ENCODE peak calls at places on chromosomes 1 and 21, in four cellular contexts. G, C, U and K are unnamed samples.

GRCh38 chr1:10064416-10065343 is 31.9 kb downstream of the UBE4B start:
- DNase-seq in G (no peak), C (no peak), U (no peak), K (no peak)

GRCh38 chr1:20992327-20993056 is 184.2 kb downstream of the EIF4G3 start:
- DNase-seq in G (no peak), C (no peak), U (no peak), K (no peak)

GRCh38 chr1:183043872-183044859 is 20.9 kb downstream of the LAMC1 start:
- DNase-seq in C (no peak), U (no peak), G (no peak), K (no peak)

GRCh38 chr1:207407655-207408256 is 46.4 kb upstream of the CR2 start:
- DNase-seq in C (no peak), U (no peak), G (no peak), K (no peak)

GRCh38 chr1:42142894-42143675 is 10.1 kb upstream of the GUCA2B start:
- DNase-seq in U (no peak), C (no peak), G (no peak), K (no peak)

GRCh38 chr1:234601217-234602017 is 8.6 kb downstream of the IRF2BP2 start:
- DNase-seq in U (no peak), G (no peak), C (no peak), K (no peak)

GRCh38 chr1:110153407-110153950 is 3.2 kb downstream of the SLC6A17 start:
- DNase-seq in U (no peak), G (no peak), C (no peak), K (no peak)

GRCh38 chr1:235073968-235074334 is 54.7 kb downstream of the TOMM20 start:
- DNase-seq in U (no peak), C (no peak), G (no peak), K (peak)

GRCh38 chr1:28392027-28392652 is 22.6 kb downstream of the PHACTR4 start:
- DNase-seq in C (peak), G (no peak), U (no peak), K (no peak)

DNA sequence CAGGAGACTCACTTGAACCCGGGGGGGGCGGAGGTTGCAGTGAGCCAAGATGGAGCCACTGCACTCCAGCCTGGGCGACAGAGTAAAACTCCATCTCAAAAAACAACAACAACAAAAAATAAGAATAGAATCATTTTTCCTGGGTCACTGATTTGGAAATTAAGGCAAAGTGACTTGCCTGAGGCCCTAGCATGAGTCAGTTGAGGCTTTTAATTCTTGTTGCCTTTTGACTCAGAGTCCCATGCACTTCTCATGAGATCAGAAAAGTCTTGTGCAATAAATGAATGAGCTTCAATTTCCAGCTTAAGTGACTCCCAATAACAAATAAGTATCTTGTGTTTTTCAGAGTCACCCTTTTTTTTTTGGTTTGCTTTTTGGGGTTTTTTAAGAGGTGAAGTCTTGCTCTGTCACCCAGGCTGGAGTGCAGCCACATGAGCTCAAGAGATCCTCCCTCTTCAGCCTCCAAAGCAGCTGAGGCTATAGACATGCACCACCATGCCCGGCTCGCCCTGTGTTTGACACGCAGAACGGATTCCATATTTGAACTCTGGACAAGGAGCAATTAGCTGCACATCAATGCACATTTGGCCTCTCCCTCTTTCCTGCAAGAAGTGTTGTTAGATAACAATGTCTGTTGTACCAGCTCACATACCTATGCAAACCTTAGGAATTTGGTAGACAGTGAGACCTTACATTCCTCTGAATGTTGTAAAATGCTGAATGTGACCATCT is 3.3 kb upstream of the PLEKHM2 start:
- DNase-seq in U (no peak), G (no peak), C (no peak), K (no peak)
- H3K27ac ChIP-seq in U (peak), G (peak), C (peak), K (no peak)

DNA sequence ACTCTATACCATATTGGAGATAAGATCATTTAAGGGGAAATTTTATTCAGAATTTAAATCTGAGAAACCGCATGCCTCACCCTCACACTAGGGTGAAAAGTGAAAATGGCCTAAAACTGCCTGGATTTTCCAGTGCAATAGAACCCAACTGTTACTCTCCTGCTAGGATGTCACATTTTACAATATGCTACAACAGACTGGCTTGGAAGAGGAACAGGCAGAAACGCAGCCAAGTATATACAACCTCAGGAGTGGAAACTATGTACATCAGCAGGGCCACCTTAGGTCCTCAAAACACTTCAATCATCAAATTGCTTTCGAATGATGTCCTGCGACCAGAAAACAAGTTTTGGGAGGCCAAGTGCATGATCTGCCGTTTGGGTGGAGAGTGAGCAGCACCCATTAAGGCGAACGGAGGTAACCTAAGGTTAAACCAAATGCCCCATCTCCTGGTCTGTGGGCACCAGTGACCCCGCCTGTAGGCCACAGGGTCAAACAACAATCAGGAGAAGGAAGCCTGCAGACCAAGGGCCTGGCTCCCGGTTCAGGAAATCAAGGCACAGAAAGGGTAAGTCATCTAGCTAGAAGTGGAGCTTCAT is 4.9 kb downstream of the RCAN1 start:
- DNase-seq in U (no peak), C (no peak), G (no peak), K (no peak)
- H3K27ac ChIP-seq in U (no peak), C (no peak), G (no peak), K (no peak)

DNA sequence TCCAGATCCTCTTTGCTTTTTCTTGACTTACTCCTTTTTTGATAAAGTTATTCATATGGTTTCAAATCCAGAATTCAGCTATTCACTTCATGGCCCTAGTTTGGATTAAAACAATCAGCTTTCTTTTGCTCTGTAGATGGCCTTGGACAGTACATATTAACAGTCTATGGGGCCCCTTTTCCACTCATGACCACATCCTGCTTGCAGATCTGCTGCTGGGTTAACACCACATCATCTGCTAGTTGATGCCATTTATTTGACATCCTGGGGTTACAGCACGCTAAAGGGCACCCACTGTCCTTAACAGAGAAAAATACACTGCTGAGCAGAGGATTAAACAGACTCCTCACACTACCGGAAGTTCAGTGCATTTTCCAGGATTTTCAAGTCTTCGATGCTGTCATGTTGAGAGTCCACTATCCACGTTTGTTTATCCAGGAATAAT is 941 bp upstream of the IFI16 start:
- DNase-seq in U (no peak), G (no peak), C (no peak), K (no peak)
- H3K27ac ChIP-seq in U (peak), G (peak), C (peak), K (peak)

GRCh38 chr1:70487471-70487840 is 76.4 kb downstream of the CTH start:
- DNase-seq in G (no peak), C (no peak), U (no peak), K (no peak)
- H3K27ac ChIP-seq in G (no peak), C (no peak), U (no peak), K (no peak)

GRCh38 chr1:169707917-169708604 is 3.4 kb downstream of the SELL start:
- DNase-seq in C (no peak), U (no peak), G (no peak), K (no peak)
- H3K27ac ChIP-seq in C (no peak), U (no peak), G (no peak), K (no peak)

DNA sequence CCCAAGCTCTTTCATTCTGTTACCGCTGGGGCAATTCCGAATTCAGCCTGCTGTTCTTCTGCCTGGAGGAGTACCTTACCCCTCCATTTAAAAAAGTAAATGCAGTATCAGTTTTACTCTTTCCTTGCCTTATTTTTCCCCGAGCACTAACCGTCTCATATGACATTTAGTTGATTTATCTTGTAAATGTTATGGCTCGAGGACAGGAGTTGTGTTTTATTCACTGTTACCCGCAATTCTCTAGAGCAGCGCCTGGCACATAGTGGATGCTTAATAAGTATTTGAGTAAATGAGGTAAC is 425 bp upstream of the TADA1 start:
- DNase-seq in C (no peak), U (no peak), G (no peak), K (no peak)
- H3K27ac ChIP-seq in C (no peak), U (peak), G (peak), K (no peak)

DNA sequence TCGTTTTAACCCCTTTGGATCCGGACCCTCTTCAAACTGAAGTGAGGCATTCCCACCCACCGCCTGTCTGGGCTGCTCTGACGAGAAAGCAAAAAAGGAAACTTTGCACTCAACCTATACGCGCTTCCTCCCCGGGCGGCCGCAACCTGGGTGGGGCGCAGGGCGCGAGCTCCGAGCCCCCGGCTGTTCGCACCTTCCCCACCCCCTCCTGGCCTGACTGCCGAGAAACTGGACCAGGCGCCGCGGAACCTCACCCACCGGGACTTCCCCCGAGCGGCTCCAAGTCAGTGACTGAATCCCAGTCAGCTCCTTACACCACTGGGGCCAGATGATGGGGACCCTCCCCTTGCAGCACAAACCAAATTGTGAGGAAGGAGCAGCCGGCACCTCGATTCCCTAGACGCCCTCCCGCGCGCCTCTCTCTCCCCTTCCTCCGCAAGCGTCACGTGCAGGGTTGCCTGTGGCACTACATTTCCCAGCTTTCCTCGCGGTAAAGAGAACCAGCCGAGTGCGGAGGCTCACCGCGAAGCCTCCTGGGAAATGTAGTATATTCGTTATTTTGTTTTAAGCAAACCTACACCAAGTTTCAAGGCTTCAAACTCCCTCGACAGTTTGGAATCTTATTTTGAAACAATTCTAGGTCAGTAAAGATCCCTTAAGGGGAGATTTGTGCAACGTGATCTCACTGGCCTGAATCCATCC is at the start of gene RAB29:
- DNase-seq in C (peak), G (peak), U (peak), K (peak)
- H3K27ac ChIP-seq in C (peak), G (peak), U (peak), K (peak)